ENCODE peak calls at places on chromosomes 16 and 17, in eight cellular contexts. I is naive thymus-derived CD8-positive, alpha-beta T cell; U is GM13976; D is MCF 10A; B is HT1080; W is stimulated activated CD8-positive, alpha-beta memory T cell treated with anti-CD3 and anti-CD28 coated beads, Interleukin-4, amount 100 ng/mL, for 1 hour; M is NCI-H1417; Z is neural crest cell. O is an unnamed sample.

GRCh38 chr16:85105475-85105874 is 6.8 kb downstream of the CIBAR2 start:
- DNase-seq in U (no peak), M (no peak), B (no peak), Z (no peak), I (no peak), D (no peak), W (no peak), O (no peak)

GRCh38 chr16:22694887-22695382 is 119.0 kb upstream of the HS3ST2 start:
- DNase-seq in D (no peak), B (peak; percentile 71), M (no peak), Z (no peak), U (no peak), W (no peak), I (no peak), O (no peak)

GRCh38 chr16:52805559-52806168 is 247.0 kb downstream of the CHD9NB start:
- DNase-seq in M (no peak), B (no peak), D (no peak), Z (no peak), U (no peak), W (no peak), I (no peak), O (no peak)

GRCh38 chr16:85093705-85094104 is 18.6 kb downstream of the CIBAR2 start:
- DNase-seq in U (no peak), B (no peak), Z (no peak), I (no peak), W (no peak), D (no peak), M (no peak), O (no peak)

GRCh38 chr16:66409156-66409555 is 17.9 kb upstream of the BEAN1 start:
- DNase-seq in W (no peak), Z (no peak), B (no peak), M (no peak), U (no peak), D (peak; percentile 30), I (no peak), O (no peak)

GRCh38 chr16:66408181-66409048 is 18.7 kb upstream of the BEAN1 start:
- DNase-seq in U (no peak), Z (no peak), M (no peak), W (no peak), B (peak; percentile 85), I (peak; percentile 49), D (peak; percentile 87), O (no peak)

GRCh38 chr17:73643012-73643845 is 1.0 kb downstream of the SDK2 start:
- DNase-seq in Z (peak; percentile 41), W (peak; percentile 17), I (peak; percentile 33), D (no peak), B (no peak), M (peak; percentile 45), U (peak; percentile 60), O (no peak)

GRCh38 chr17:43800736-43801135 is 20.5 kb downstream of the CFAP97D1 start:
- DNase-seq in M (no peak), D (no peak), B (no peak), W (no peak), U (no peak), I (no peak), Z (no peak), O (no peak)

GRCh38 chr16:53678756-53679334 is 24.8 kb downstream of the RPGRIP1L start:
- DNase-seq in W (no peak), I (no peak), B (no peak), Z (no peak), U (no peak), D (no peak), M (no peak), O (no peak)

GRCh38 chr17:65287040-65287439 is 149.9 kb downstream of the RGS9 start:
- DNase-seq in I (no peak), Z (no peak), U (no peak), B (peak; percentile 15), M (no peak), W (no peak), D (no peak), O (no peak)

GRCh38 chr17:2904135-2904534 is 107.9 kb downstream of the RAP1GAP2 start:
- DNase-seq in W (no peak), M (no peak), B (no peak), Z (no peak), D (no peak), I (no peak), U (no peak), O (no peak)

GRCh38 chr16:86826931-86827330 is 248.6 kb downstream of the FOXL1 start:
- DNase-seq in W (no peak), U (no peak), I (no peak), M (no peak), Z (no peak), B (no peak), D (no peak), O (no peak)

GRCh38 chr17:8312251-8312650 is 2.2 kb downstream of the ARHGEF15 start:
- DNase-seq in M (no peak), Z (no peak), W (no peak), B (no peak), D (no peak), I (no peak), U (no peak), O (no peak)

GRCh38 chr17:76142044-76143041 is 1.3 kb upstream of the FOXJ1 start:
- DNase-seq in I (no peak), B (no peak), U (peak; percentile 27), D (no peak), W (no peak), Z (no peak), M (no peak), O (no peak)

GRCh38 chr17:4678448-4679026 is 25.4 kb downstream of the PELP1 start:
- DNase-seq in Z (no peak), W (no peak), M (no peak), I (no peak), U (no peak), D (peak; percentile 64), B (peak; percentile 83), O (no peak)

GRCh38 chr16:23452572-23453337 is at the start of gene COG7:
- DNase-seq in U (peak; percentile 92), W (peak; percentile 62), B (peak; percentile 83), I (peak; percentile 90), Z (peak; percentile 88), D (peak; percentile 82), M (peak; percentile 60), O (peak; percentile 92)

GRCh38 chr16:89922884-89923639 is at the start of gene TUBB3:
- DNase-seq in B (peak; percentile 84), W (no peak), D (peak; percentile 73), I (no peak), Z (peak; percentile 82), U (peak; percentile 83), M (peak; percentile 84), O (peak; percentile 63)

GRCh38 chr16:68074850-68075249 is 10.3 kb upstream of the NFATC3 start:
- DNase-seq in B (no peak), M (no peak), U (peak; percentile 78), W (no peak), D (no peak), I (peak; percentile 70), Z (no peak), O (peak; percentile 95)

GRCh38 chr17:50185724-50186545 is 15.5 kb downstream of the COL1A1 start:
- DNase-seq in U (no peak), Z (no peak), B (no peak), D (no peak), I (no peak), W (no peak), M (no peak), O (no peak)

GRCh38 chr17:77476920-77477805 is 336.4 kb downstream of the SEC14L1 start:
- DNase-seq in I (no peak), D (peak; percentile 98), U (no peak), Z (no peak), M (no peak), B (peak; percentile 80), W (no peak), O (no peak)

GRCh38 chr16:77775911-77776909 is 12.2 kb upstream of the VAT1L start:
- DNase-seq in M (no peak), Z (no peak), D (peak; percentile 34), B (no peak), I (no peak), U (no peak), W (no peak), O (no peak)

GRCh38 chr17:36937001-36937960 is at the start of gene LHX1:
- DNase-seq in M (no peak), I (peak; percentile 17), U (peak; percentile 44), D (no peak), W (no peak), Z (no peak), B (no peak), O (no peak)

GRCh38 chr17:31739300-31739699 is 119.7 kb downstream of the COPRS start:
- DNase-seq in I (no peak), Z (no peak), M (no peak), W (no peak), U (no peak), D (no peak), B (peak; percentile 17), O (no peak)

GRCh38 chr17:45413498-45413923 is 19.2 kb downstream of the ARHGAP27 start:
- DNase-seq in W (no peak), U (peak; percentile 68), I (no peak), M (no peak), B (no peak), Z (no peak), D (no peak), O (no peak)

GRCh38 chr17:77404812-77405581 is 264.2 kb downstream of the SEC14L1 start:
- DNase-seq in B (peak; percentile 89), U (peak; percentile 94), M (no peak), W (peak; percentile 66), Z (no peak), D (peak; percentile 66), I (peak; percentile 82), O (peak; percentile 89)

GRCh38 chr16:17470871-17471744 is at the start of gene XYLT1:
- DNase-seq in M (no peak), I (peak; percentile 25), D (peak; percentile 28), U (peak; percentile 73), Z (peak; percentile 51), B (peak; percentile 64), W (no peak), O (no peak)

GRCh38 chr16:7391694-7392093 is 59.0 kb downstream of the RBFOX1 start:
- DNase-seq in M (no peak), U (no peak), I (no peak), B (no peak), W (no peak), Z (no peak), D (no peak), O (no peak)